ENCODE peak calls at places on chromosomes 3 and 15, in seven cellular contexts. V is esophagus squamous epithelium, D is adrenal gland, N is fibroblast of the aortic adventitia, G is upper lobe of right lung, J is endodermal cell, Q is A549. A is an unnamed sample.

GRCh38 chr15:51243774-51244173 is 94.6 kb downstream of the CYP19A1 start:
- DNase-seq in G (no peak), V (no peak), D (no peak), N (peak; percentile 34), J (no peak), Q (no peak), A (no peak)

GRCh38 chr3:100042144-100042543 is 72.2 kb downstream of the FILIP1L start:
- DNase-seq in N (peak; percentile 97), J (no peak), G (no peak), V (no peak), D (peak; percentile 66), Q (peak; percentile 48), A (peak; percentile 90)

GRCh38 chr3:66561374-66561773 is 60.6 kb upstream of the LRIG1 start:
- DNase-seq in N (peak; percentile 12), Q (no peak), G (no peak), J (no peak), V (no peak), D (no peak), A (no peak)

GRCh38 chr3:127682576-127682975 is 9.8 kb downstream of the ABTB1 start:
- DNase-seq in V (no peak), D (peak; percentile 49), N (no peak), J (peak; percentile 72), Q (no peak), G (peak; percentile 46), A (no peak)

GRCh38 chr3:128321418-128321817 is 145.3 kb downstream of the DNAJB8 start:
- DNase-seq in V (no peak), N (no peak), J (no peak), D (peak; percentile 46), Q (no peak), G (no peak), A (no peak)

GRCh38 chr15:35784745-35785144 is 238.8 kb upstream of the DPH6 start:
- DNase-seq in N (no peak), Q (peak; percentile 1), D (no peak), V (no peak), J (peak; percentile 60), G (no peak), A (no peak)

GRCh38 chr15:98900382-98900781 is 107.2 kb downstream of the PGPEP1L start:
- DNase-seq in V (no peak), Q (no peak), D (no peak), N (peak; percentile 76), G (no peak), J (no peak), A (peak; percentile 76)

GRCh38 chr3:35664460-35664919 is 25.2 kb downstream of the ARPP21 start:
- DNase-seq in D (peak; percentile 55), G (peak; percentile 59), V (no peak), J (peak; percentile 68), Q (no peak), N (peak; percentile 44), A (no peak)

GRCh38 chr3:126127452-126127851 is 43.5 kb upstream of the SLC41A3 start:
- DNase-seq in G (peak; percentile 33), N (no peak), J (peak; percentile 28), D (no peak), V (no peak), Q (no peak), A (no peak)

GRCh38 chr15:45441686-45442085 is 63.3 kb upstream of the GATM start:
- DNase-seq in N (no peak), V (no peak), Q (no peak), D (no peak), J (no peak), G (no peak), A (no peak)

GRCh38 chr3:71006810-71007785 is 576.4 kb downstream of the FOXP1 start:
- DNase-seq in N (peak; percentile 48), J (peak; percentile 62), Q (peak; percentile 41), V (no peak), G (no peak), D (no peak), A (peak; percentile 29)

GRCh38 chr15:44541282-44541958 is 4.5 kb downstream of the EIF3J start:
- DNase-seq in J (no peak), N (peak; percentile 93), Q (peak; percentile 17), V (no peak), D (no peak), G (no peak), A (peak; percentile 91)

GRCh38 chr3:111765136-111765535 is 93.9 kb upstream of the PHLDB2 start:
- DNase-seq in G (no peak), N (no peak), V (no peak), J (no peak), Q (no peak), D (no peak), A (no peak)

GRCh38 chr3:115503386-115503785 is 119.9 kb upstream of the GAP43 start:
- DNase-seq in V (no peak), J (no peak), G (no peak), N (no peak), D (no peak), Q (no peak), A (no peak)

GRCh38 chr15:92159906-92160841 is 233.5 kb upstream of the ST8SIA2 start:
- DNase-seq in G (no peak), D (peak; percentile 43), N (no peak), Q (no peak), V (no peak), J (peak; percentile 74), A (peak; percentile 16)

GRCh38 chr3:171850968-171851600 is 7.9 kb downstream of the TMEM212 start:
- DNase-seq in Q (no peak), G (no peak), V (no peak), D (no peak), N (no peak), J (no peak), A (no peak)

GRCh38 chr3:473284-473800 is 276.8 kb downstream of the CHL1 start:
- DNase-seq in G (no peak), V (no peak), D (no peak), J (no peak), Q (no peak), N (no peak), A (no peak)

GRCh38 chr3:125054436-125055164 is 1.2 kb downstream of the HEG1 start:
- DNase-seq in V (no peak), G (no peak), Q (peak; percentile 26), D (peak; percentile 67), N (peak; percentile 72), J (peak; percentile 61), A (peak; percentile 67)

GRCh38 chr15:70473623-70474366 is 289.6 kb downstream of the UACA start:
- DNase-seq in D (no peak), V (no peak), G (no peak), Q (no peak), J (no peak), N (peak; percentile 71), A (peak; percentile 20)

GRCh38 chr3:147702499-147702898 is 293.3 kb downstream of the ZIC1 start:
- DNase-seq in G (no peak), V (no peak), D (no peak), J (no peak), N (peak; percentile 82), Q (no peak), A (no peak)

GRCh38 chr15:42854576-42854975 is 66.0 kb downstream of the TTBK2 start:
- DNase-seq in Q (no peak), V (no peak), J (no peak), D (no peak), N (no peak), G (no peak), A (no peak)

GRCh38 chr3:77319711-77320110 is 279.8 kb downstream of the ROBO2 start:
- DNase-seq in J (peak; percentile 53), G (no peak), N (no peak), Q (peak; percentile 7), D (no peak), V (no peak), A (no peak)

GRCh38 chr3:103752986-103753385 is 1318.2 kb downstream of the ZPLD1 start:
- DNase-seq in D (no peak), J (no peak), V (no peak), N (no peak), Q (no peak), G (no peak), A (no peak)

GRCh38 chr15:38440353-38441129 is 13.4 kb upstream of the FAM98B start:
- DNase-seq in Q (peak; percentile 57), V (no peak), D (peak; percentile 70), G (no peak), J (peak; percentile 81), N (peak; percentile 73), A (peak; percentile 59)

GRCh38 chr15:62505761-62506160 is 340.7 kb upstream of the C2CD4B start:
- DNase-seq in D (no peak), Q (peak; percentile 21), N (peak; percentile 84), J (peak; percentile 19), G (no peak), V (no peak), A (peak; percentile 28)

DNA sequence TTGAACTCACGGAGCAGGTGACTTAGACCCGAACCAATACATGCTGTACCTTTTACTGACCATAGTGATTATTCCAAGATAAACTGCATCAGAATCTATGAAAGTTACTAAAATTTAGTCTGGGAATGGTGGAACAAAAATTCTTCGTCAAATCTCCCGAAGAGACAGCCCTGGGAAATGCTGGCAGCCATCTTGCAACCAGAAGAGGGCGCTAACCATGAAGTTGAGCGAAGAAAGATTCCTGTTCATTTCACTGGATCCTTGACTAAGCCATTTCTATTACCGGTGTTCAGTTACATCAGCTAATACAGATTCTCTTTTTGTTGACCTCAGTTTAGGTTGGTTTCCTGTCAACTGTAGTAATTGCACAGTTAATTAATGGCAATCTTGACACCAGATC is 199.6 kb downstream of the SLC9A9 start:
- DNase-seq in J (peak; percentile 78), N (no peak), Q (peak; percentile 29), G (no peak), V (no peak), D (no peak), A (no peak)
- TF ChIP-seq CTCF in J (peak; percentile 92), N (peak; percentile 22), Q (no peak), G (peak; percentile 22), V (no peak), D (no peak), A (peak; percentile 25)

GRCh38 chr3:101852983-101853382 is 3.7 kb downstream of the NFKBIZ start:
- DNase-seq in D (no peak), V (no peak), Q (no peak), J (no peak), G (no peak), N (no peak), A (no peak)
- H3K4me3 ChIP-seq in D (no peak overlapping the region), V (peak overlapping the region; percentile 97), Q (peak overlapping the region; percentile 13), J (no peak overlapping the region), G (peak overlapping the region; percentile 92), N (no peak overlapping the region), A (no peak overlapping the region)

GRCh38 chr15:75366163-75366562 is 2.2 kb downstream of the MAN2C1 start:
- DNase-seq in J (peak; percentile 18), D (no peak), N (no peak), V (no peak), G (no peak), Q (no peak), A (no peak)
- TF ChIP-seq CTCF in J (no peak), D (no peak), N (no peak), V (no peak), G (no peak), Q (no peak), A (no peak)

DNA sequence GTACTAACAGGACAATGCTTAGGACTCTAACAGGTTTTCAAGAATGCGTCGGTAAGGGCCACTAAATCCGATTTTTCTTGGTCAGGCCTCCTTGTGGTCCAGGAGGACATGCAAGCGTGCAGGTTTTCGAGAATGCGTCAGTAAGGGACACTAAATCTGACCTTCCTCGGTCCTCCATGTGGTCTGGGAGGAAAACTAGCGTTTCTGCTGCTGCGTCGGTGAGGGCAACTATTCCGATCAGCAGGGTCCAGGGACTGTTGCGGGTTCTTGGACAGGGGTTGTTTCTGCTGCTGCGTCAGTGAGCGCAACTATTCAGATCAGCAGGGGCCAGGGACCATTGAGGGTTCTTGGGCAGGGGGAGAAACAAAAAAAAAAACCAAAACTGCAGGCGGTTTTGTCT is 7.8 kb upstream of the UBP1 start:
- DNase-seq in J (peak; percentile 58), N (no peak), D (no peak), V (no peak), G (no peak), Q (no peak), A (no peak)
- H3K4me3 ChIP-seq in J (peak overlapping the region; percentile 93), N (no peak overlapping the region), D (no peak overlapping the region), V (no peak overlapping the region), G (no peak overlapping the region), Q (no peak overlapping the region), A (no peak overlapping the region)

A was measured in AG10803.